ENCODE peak calls at places on chromosomes 7 and 10, in four cellular contexts. F is activated naive CD4-positive, alpha-beta T cell treated with anti-CD3 and anti-CD28 coated beads, Interleukin-2, amount 50 U/mL, for 16 hours; A is EL; H is omental fat pad. E is an unnamed sample.

GRCh38 chr7:139321071-139321745 is 19.9 kb upstream of the FMC1 start:
- DNase-seq in F (no peak), A (peak; percentile 34), H (no peak), E (no peak)

GRCh38 chr10:35567951-35568350 is 37.2 kb upstream of the GJD4 start:
- DNase-seq in F (no peak), A (no peak), H (no peak), E (no peak)

GRCh38 chr10:27611209-27611608 is 107.1 kb downstream of the RAB18 start:
- DNase-seq in F (no peak), A (peak; percentile 77), H (no peak), E (no peak)

GRCh38 chr10:8221481-8221880 is 167.0 kb downstream of the GATA3 start:
- DNase-seq in F (no peak), A (no peak), H (no peak), E (no peak)

GRCh38 chr7:2114052-2114451 is 118.7 kb downstream of the MAD1L1 start:
- DNase-seq in F (no peak), A (peak; percentile 80), H (no peak), E (no peak)

GRCh38 chr7:142188159-142188558 is 69.7 kb downstream of the PRSS58 start:
- DNase-seq in F (no peak), A (no peak), H (no peak), E (no peak)

GRCh38 chr10:99730026-99730425 is 1.9 kb downstream of the COX15 start:
- DNase-seq in F (no peak), A (peak; percentile 42), H (no peak), E (no peak)

GRCh38 chr7:84389242-84389641 is 194.7 kb upstream of the SEMA3A start:
- DNase-seq in F (no peak), A (no peak), H (no peak), E (no peak)

GRCh38 chr7:30924624-30925023 is 13.0 kb downstream of the AQP1 start:
- DNase-seq in F (no peak), A (no peak), H (peak; percentile 7), E (no peak)

GRCh38 chr10:132957131-132957530 is 14.8 kb upstream of the CFAP46 start:
- DNase-seq in F (no peak), A (no peak), H (no peak), E (peak; percentile 55)

GRCh38 chr7:66250711-66251110 is 45.6 kb downstream of the TPST1 start:
- DNase-seq in F (no peak), A (peak; percentile 72), H (no peak), E (no peak)

GRCh38 chr7:131544021-131544420 is 12.4 kb downstream of the PODXL start:
- DNase-seq in F (no peak), A (no peak), H (no peak), E (no peak)

GRCh38 chr10:101000602-101000991 is 989 bp downstream of the LZTS2 start:
- DNase-seq in F (no peak), A (no peak), H (no peak), E (peak; percentile 47)